ENCODE peak calls at places on chromosomes 2 and 18, in seven cellular contexts. One of them, this sample, is unnamed.

GRCh38 chr2:168525020-168525419 is 68.9 kb downstream of the CERS6 start:
- DNase-seq in NCI-H774: no peak
- DNase-seq in nucleus accumbens: no peak
- DNase-seq in body of pancreas: no peak
- DNase-seq in epithelial cell of esophagus: peak
- DNase-seq in activated T-cell treated with anti-CD3 and anti-CD28 coated beads, Interleukin-2, amount 50 U/mL, for 72 hours: no peak
- DNase-seq in M059J: no peak
- DNase-seq in this sample: no peak

GRCh38 chr2:19312949-19313348 is 45.5 kb downstream of the OSR1 start:
- DNase-seq in NCI-H774: no peak
- DNase-seq in nucleus accumbens: no peak
- DNase-seq in body of pancreas: peak
- DNase-seq in epithelial cell of esophagus: peak
- DNase-seq in activated T-cell treated with anti-CD3 and anti-CD28 coated beads, Interleukin-2, amount 50 U/mL, for 72 hours: no peak
- DNase-seq in M059J: peak
- DNase-seq in this sample: peak

GRCh38 chr18:8848541-8848940 is 143.2 kb downstream of the MTCL1 start:
- DNase-seq in NCI-H774: no peak
- DNase-seq in nucleus accumbens: no peak
- DNase-seq in body of pancreas: no peak
- DNase-seq in epithelial cell of esophagus: no peak
- DNase-seq in activated T-cell treated with anti-CD3 and anti-CD28 coated beads, Interleukin-2, amount 50 U/mL, for 72 hours: no peak
- DNase-seq in M059J: no peak
- DNase-seq in this sample: no peak

GRCh38 chr2:201369762-201370161 is 12.6 kb upstream of the FLACC1 start:
- DNase-seq in NCI-H774: no peak
- DNase-seq in nucleus accumbens: no peak
- DNase-seq in body of pancreas: no peak
- DNase-seq in epithelial cell of esophagus: no peak
- DNase-seq in activated T-cell treated with anti-CD3 and anti-CD28 coated beads, Interleukin-2, amount 50 U/mL, for 72 hours: no peak
- DNase-seq in M059J: no peak
- DNase-seq in this sample: no peak

GRCh38 chr2:21032338-21033236 is 11.3 kb downstream of the APOB start:
- DNase-seq in NCI-H774: no peak
- DNase-seq in nucleus accumbens: no peak
- DNase-seq in body of pancreas: no peak
- DNase-seq in epithelial cell of esophagus: no peak
- DNase-seq in activated T-cell treated with anti-CD3 and anti-CD28 coated beads, Interleukin-2, amount 50 U/mL, for 72 hours: no peak
- DNase-seq in M059J: no peak
- DNase-seq in this sample: no peak

GRCh38 chr2:131077966-131078365 is 15.3 kb downstream of the FAM168B start:
- DNase-seq in NCI-H774: no peak
- DNase-seq in nucleus accumbens: no peak
- DNase-seq in body of pancreas: no peak
- DNase-seq in epithelial cell of esophagus: peak
- DNase-seq in activated T-cell treated with anti-CD3 and anti-CD28 coated beads, Interleukin-2, amount 50 U/mL, for 72 hours: no peak
- DNase-seq in M059J: no peak
- DNase-seq in this sample: no peak

GRCh38 chr2:160836755-160837154 is 323.5 kb upstream of the TANK start:
- DNase-seq in NCI-H774: no peak
- DNase-seq in nucleus accumbens: no peak
- DNase-seq in body of pancreas: no peak
- DNase-seq in epithelial cell of esophagus: peak
- DNase-seq in activated T-cell treated with anti-CD3 and anti-CD28 coated beads, Interleukin-2, amount 50 U/mL, for 72 hours: no peak
- DNase-seq in M059J: peak
- DNase-seq in this sample: peak

GRCh38 chr18:3578621-3579020 is 128.6 kb downstream of the TGIF1 start:
- DNase-seq in NCI-H774: no peak
- DNase-seq in nucleus accumbens: no peak
- DNase-seq in body of pancreas: no peak
- DNase-seq in epithelial cell of esophagus: peak
- DNase-seq in activated T-cell treated with anti-CD3 and anti-CD28 coated beads, Interleukin-2, amount 50 U/mL, for 72 hours: no peak
- DNase-seq in M059J: no peak
- DNase-seq in this sample: no peak

GRCh38 chr2:236887519-236887918 is 198.2 kb upstream of the COPS8 start:
- DNase-seq in NCI-H774: no peak
- DNase-seq in nucleus accumbens: no peak
- DNase-seq in body of pancreas: no peak
- DNase-seq in epithelial cell of esophagus: no peak
- DNase-seq in activated T-cell treated with anti-CD3 and anti-CD28 coated beads, Interleukin-2, amount 50 U/mL, for 72 hours: no peak
- DNase-seq in M059J: peak
- DNase-seq in this sample: peak

GRCh38 chr2:26394694-26395093 is 7.0 kb upstream of the DRC1 start:
- DNase-seq in NCI-H774: no peak
- DNase-seq in nucleus accumbens: no peak
- DNase-seq in body of pancreas: no peak
- DNase-seq in epithelial cell of esophagus: no peak
- DNase-seq in activated T-cell treated with anti-CD3 and anti-CD28 coated beads, Interleukin-2, amount 50 U/mL, for 72 hours: no peak
- DNase-seq in M059J: no peak
- DNase-seq in this sample: no peak

GRCh38 chr2:38552259-38552658 is 50.5 kb downstream of the HNRNPLL start:
- DNase-seq in NCI-H774: no peak
- DNase-seq in nucleus accumbens: no peak
- DNase-seq in body of pancreas: no peak
- DNase-seq in epithelial cell of esophagus: no peak
- DNase-seq in activated T-cell treated with anti-CD3 and anti-CD28 coated beads, Interleukin-2, amount 50 U/mL, for 72 hours: no peak
- DNase-seq in M059J: no peak
- DNase-seq in this sample: no peak

GRCh38 chr18:11387880-11388279 is 221.5 kb upstream of the SLC35G4 start:
- DNase-seq in NCI-H774: no peak
- DNase-seq in nucleus accumbens: no peak
- DNase-seq in body of pancreas: peak
- DNase-seq in epithelial cell of esophagus: peak
- DNase-seq in activated T-cell treated with anti-CD3 and anti-CD28 coated beads, Interleukin-2, amount 50 U/mL, for 72 hours: no peak
- DNase-seq in M059J: peak
- DNase-seq in this sample: no peak

GRCh38 chr18:6150481-6150880 is 255.2 kb upstream of the TMEM200C start:
- DNase-seq in NCI-H774: no peak
- DNase-seq in nucleus accumbens: no peak
- DNase-seq in body of pancreas: no peak
- DNase-seq in epithelial cell of esophagus: no peak
- DNase-seq in activated T-cell treated with anti-CD3 and anti-CD28 coated beads, Interleukin-2, amount 50 U/mL, for 72 hours: no peak
- DNase-seq in M059J: no peak
- DNase-seq in this sample: no peak

GRCh38 chr2:84881581-84882414 is 914 bp upstream of the TRABD2A start:
- DNase-seq in NCI-H774: peak
- DNase-seq in nucleus accumbens: no peak
- DNase-seq in body of pancreas: peak
- DNase-seq in epithelial cell of esophagus: peak
- DNase-seq in activated T-cell treated with anti-CD3 and anti-CD28 coated beads, Interleukin-2, amount 50 U/mL, for 72 hours: peak
- DNase-seq in M059J: peak
- DNase-seq in this sample: peak

This sample was measured in adipocyte.